ENCODE peak calls at places on chromosomes 1 and 21, in four cellular contexts. T, Q, K and S are unnamed samples.

GRCh38 chr1:168466703-168467081 is 77.1 kb downstream of the XCL2 start:
- DNase-seq in Q (peak; percentile 51), T (no peak), K (no peak), S (no peak)

GRCh38 chr1:213123532-213123931 is 72.5 kb downstream of the RPS6KC1 start:
- DNase-seq in T (peak; percentile 50), Q (no peak), K (no peak), S (no peak)

GRCh38 chr1:78440381-78440793 is 50.4 kb upstream of the PTGFR start:
- DNase-seq in T (no peak), Q (no peak), K (no peak), S (no peak)

GRCh38 chr1:152777510-152778137 is 2.7 kb downstream of the LCE1F start:
- DNase-seq in K (peak; percentile 38), T (peak; percentile 30), Q (no peak), S (no peak)

GRCh38 chr1:30929135-30929889 is 20.8 kb upstream of the SDC3 start:
- DNase-seq in K (peak; percentile 74), Q (no peak), T (peak; percentile 68), S (peak; percentile 65)

GRCh38 chr1:198462365-198463025 is 78.0 kb downstream of the ATP6V1G3 start:
- DNase-seq in T (no peak), Q (no peak), K (no peak), S (no peak)

GRCh38 chr1:212470059-212470458 is 37.3 kb downstream of the NENF start:
- DNase-seq in Q (no peak), K (no peak), T (no peak), S (no peak)

GRCh38 chr1:216722841-216723240 is 388 bp downstream of the ESRRG start:
- DNase-seq in K (no peak), Q (no peak), T (no peak), S (no peak)

GRCh38 chr1:86696522-86696921 is 7.9 kb upstream of the SH3GLB1 start:
- DNase-seq in T (no peak), Q (no peak), K (no peak), S (no peak)

GRCh38 chr1:157135070-157135469 is 3.1 kb downstream of the ETV3 start:
- DNase-seq in T (no peak), Q (no peak), K (no peak), S (no peak)

GRCh38 chr1:197868751-197869501 is 33.5 kb upstream of the C1orf53 start:
- DNase-seq in K (peak; percentile 23), Q (no peak), T (peak; percentile 50), S (peak; percentile 27)

GRCh38 chr1:25834894-25835293 is 15.1 kb downstream of the MTFR1L start:
- DNase-seq in Q (no peak), K (no peak), T (no peak), S (no peak)

GRCh38 chr1:228459091-228459993 is 27.8 kb upstream of the RNF187 start:
- DNase-seq in K (peak; percentile 72), Q (no peak), T (peak; percentile 18), S (peak; percentile 78)

GRCh38 chr1:210684466-210685294 is 356.0 kb downstream of the HHAT start:
- DNase-seq in T (no peak), Q (peak; percentile 51), K (no peak), S (no peak)

GRCh38 chr1:227729881-227730629 is 5.0 kb downstream of the JMJD4 start:
- DNase-seq in K (peak; percentile 68), Q (no peak), T (peak; percentile 45), S (peak; percentile 74)

GRCh38 chr1:102098081-102098480 is 101.4 kb upstream of the OLFM3 start:
- DNase-seq in T (no peak), Q (no peak), K (no peak), S (no peak)

GRCh38 chr1:207804746-207805468 is 53.1 kb downstream of the CD46 start:
- DNase-seq in K (no peak), T (no peak), Q (no peak), S (no peak)

GRCh38 chr1:14913475-14914155 is 239.9 kb upstream of the TMEM51 start:
- DNase-seq in Q (peak; percentile 65), T (no peak), K (no peak), S (no peak)

GRCh38 chr1:168164771-168165170 is 14.0 kb upstream of the TIPRL start:
- DNase-seq in T (no peak), Q (no peak), K (no peak), S (no peak)

GRCh38 chr21:17644186-17644585 is 31.5 kb upstream of the BTG3 start:
- DNase-seq in Q (no peak), T (no peak), K (no peak), S (no peak)

GRCh38 chr1:189323090-189323489 is 1154.6 kb downstream of the BRINP3 start:
- DNase-seq in T (no peak), Q (no peak), K (no peak), S (no peak)

GRCh38 chr1:27542463-27543273 is 52.7 kb upstream of the WASF2 start:
- DNase-seq in K (peak; percentile 99), T (peak; percentile 93), Q (no peak), S (no peak)
- TF ChIP-seq ESRRA in K (peak; percentile 50), T (peak; percentile 36), Q (no peak), S (no peak)

GRCh38 chr1:162271972-162272371 is 104.7 kb downstream of the SPATA46 start:
- DNase-seq in Q (no peak), K (no peak), T (no peak), S (no peak)

GRCh38 chr1:162275622-162276175 is 101.0 kb downstream of the SPATA46 start:
- DNase-seq in T (no peak), Q (no peak), K (no peak), S (no peak)

GRCh38 chr1:162279099-162279498 is 97.6 kb downstream of the SPATA46 start:
- DNase-seq in T (no peak), Q (no peak), K (no peak), S (no peak)

DNA sequence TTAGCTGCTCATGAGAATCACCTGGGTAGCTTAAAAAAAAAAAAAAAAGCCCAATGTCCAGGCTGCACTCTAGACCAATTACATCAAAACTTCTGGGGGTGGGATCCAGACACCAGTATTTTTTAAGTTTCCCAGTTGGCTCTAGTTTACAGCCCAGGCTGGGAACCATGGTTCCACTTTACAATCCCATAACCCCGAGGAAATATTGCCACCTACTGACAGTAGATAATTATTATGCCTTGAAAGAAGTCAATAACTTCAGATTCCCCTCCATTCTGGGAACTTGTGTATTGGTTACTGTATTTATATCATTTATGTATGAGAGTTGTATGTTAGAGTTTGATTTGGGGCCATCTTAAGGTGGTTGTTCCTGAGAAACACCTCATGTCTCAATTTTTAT is 100.2 kb downstream of the SPATA46 start:
- DNase-seq in T (peak; percentile 50), K (no peak), Q (no peak), S (no peak)
- TF ChIP-seq ATF3 in T (no peak), K (no peak), Q (no peak), S (no peak)

GRCh38 chr1:241990040-241990439 is 8.9 kb downstream of the MAP1LC3C start:
- DNase-seq in K (peak; percentile 56), T (no peak), Q (no peak), S (peak; percentile 44)
- TF ChIP-seq ATF2 in K (no peak), T (no peak), Q (no peak), S (no peak)

GRCh38 chr1:247518613-247518891 is 17.7 kb downstream of the OR2C3 start:
- DNase-seq in Q (no peak), K (no peak), T (no peak), S (no peak)

GRCh38 chr1:247517795-247518612 is 18.2 kb downstream of the OR2C3 start:
- DNase-seq in K (peak; percentile 28), T (no peak), Q (no peak), S (no peak)
- TF ChIP-seq ESRRA in K (no peak), T (no peak), Q (no peak), S (no peak)

DNA sequence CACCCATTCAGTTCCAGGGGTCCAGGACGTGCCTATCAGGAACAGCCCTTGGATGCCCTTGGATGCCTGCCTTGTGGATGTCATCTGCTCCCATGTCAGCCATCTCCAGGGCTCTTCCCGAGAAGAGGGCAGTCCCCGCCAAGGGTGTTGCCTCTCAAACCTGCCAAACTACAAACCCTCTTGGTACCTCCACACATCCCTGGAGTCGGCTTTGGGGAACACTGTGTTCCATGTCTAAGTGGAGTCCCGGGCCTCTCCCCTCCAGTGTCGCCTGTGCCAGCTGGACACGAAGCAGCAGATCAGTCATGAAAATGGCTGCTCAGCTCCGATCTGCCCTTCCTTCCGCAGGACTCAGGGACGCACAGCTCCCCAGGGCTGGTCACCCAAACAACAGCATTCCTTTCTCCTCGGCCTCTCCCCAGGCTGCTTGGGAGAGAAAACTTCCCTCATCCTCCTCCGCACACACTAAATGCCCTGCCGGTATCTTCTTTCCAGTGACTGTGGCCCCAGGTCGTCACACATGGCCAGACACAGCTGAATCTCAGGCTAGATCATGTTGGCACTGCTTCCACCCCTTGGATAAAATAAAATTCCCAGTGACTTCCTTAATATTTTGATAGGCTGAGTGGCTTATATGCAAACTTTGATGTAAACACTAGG is 53.4 kb downstream of the GALNT2 start:
- DNase-seq in K (no peak), T (no peak), Q (no peak), S (no peak)
- TF ChIP-seq ATF3 in K (no peak), T (no peak), Q (no peak), S (no peak)

GRCh38 chr1:181777812-181778211 is 283.7 kb downstream of the ZNF648 start:
- DNase-seq in T (no peak), Q (no peak), K (no peak), S (no peak)

GRCh38 chr1:181779343-181779742 is 282.2 kb downstream of the ZNF648 start:
- DNase-seq in K (no peak), Q (no peak), T (no peak), S (no peak)

GRCh38 chr1:181776044-181776443 is 285.5 kb downstream of the ZNF648 start:
- DNase-seq in Q (no peak), T (no peak), K (no peak), S (no peak)

GRCh38 chr1:181783208-181783607 is 278.3 kb downstream of the ZNF648 start:
- DNase-seq in T (no peak), K (no peak), Q (no peak), S (no peak)

GRCh38 chr1:181778630-181779285 is 282.8 kb downstream of the ZNF648 start:
- DNase-seq in Q (no peak), T (no peak), K (no peak), S (no peak)
- TF ChIP-seq ATF2 in Q (no peak), T (no peak), K (no peak), S (no peak)

GRCh38 chr1:1066403-1067283 is 7.5 kb downstream of the RNF223 start:
- DNase-seq in T (no peak), Q (no peak), K (no peak), S (no peak)

GRCh38 chr1:1068374-1069060 is 5.6 kb downstream of the RNF223 start:
- DNase-seq in Q (no peak), T (no peak), K (no peak), S (peak; percentile 57)

GRCh38 chr1:1068077-1068373 is 6.1 kb downstream of the RNF223 start:
- DNase-seq in K (no peak), T (no peak), Q (no peak), S (no peak)

GRCh38 chr1:1069061-1069710 is 4.9 kb downstream of the RNF223 start:
- DNase-seq in K (peak; percentile 94), T (peak; percentile 55), Q (peak; percentile 40), S (peak; percentile 90)

GRCh38 chr1:1067284-1068076 is 6.6 kb downstream of the RNF223 start:
- DNase-seq in T (no peak), K (no peak), Q (no peak), S (no peak)
- TF ChIP-seq ESRRA in T (no peak), K (no peak), Q (no peak), S (no peak)

GRCh38 chr1:43482240-43482639 is 28.5 kb upstream of the HYI start:
- DNase-seq in K (no peak), T (no peak), Q (no peak), S (no peak)
- TF ChIP-seq ATF3 in K (no peak), T (no peak), Q (no peak), S (no peak)